ENCODE peak calls at places on chromosomes 6 and 20, in seven cellular contexts. M is NCI-H1092 treated with DMSO at 0.1 percent for 48 hours; Q is stimulated activated CD8-positive, alpha-beta memory T cell treated with anti-CD3 and anti-CD28 coated beads, Interleukin-4, amount 100 ng/mL, for 24 hours; L is endodermal cell; Y is HTR-8/SVneo; V is left cardiac atrium; K is keratinocyte. R is an unnamed sample.

GRCh38 chr6:168937061-168937460 is 316.6 kb downstream of the THBS2 start:
- DNase-seq in Y (peak), K (no peak), V (no peak), M (no peak), Q (no peak), L (no peak), R (no peak)

GRCh38 chr20:10672579-10673127 is 1.1 kb downstream of the JAG1 start:
- DNase-seq in Q (peak), K (no peak), M (peak), L (peak), Y (peak), V (peak), R (peak)

GRCh38 chr6:110181131-110182027 is 1.2 kb downstream of the CDC40 start:
- DNase-seq in L (no peak), K (no peak), M (no peak), Y (no peak), Q (no peak), V (no peak), R (peak)

GRCh38 chr6:71473908-71474307 is 185.3 kb downstream of the OGFRL1 start:
- DNase-seq in K (no peak), Y (no peak), V (peak), L (no peak), M (no peak), Q (no peak), R (peak)

GRCh38 chr6:63441266-63441956 is 121.6 kb upstream of the LGSN start:
- DNase-seq in M (peak), L (peak), Q (no peak), Y (no peak), K (no peak), V (no peak), R (no peak)

GRCh38 chr20:2840967-2841531 is 504 bp downstream of the VPS16 start:
- DNase-seq in L (peak), V (peak), K (no peak), Y (peak), M (peak), Q (peak), R (peak)

GRCh38 chr6:14476793-14477531 is 359.4 kb downstream of the CD83 start:
- DNase-seq in Y (peak), M (no peak), K (no peak), V (peak), Q (no peak), L (no peak), R (no peak)

GRCh38 chr6:150231456-150231855 is 88.6 kb downstream of the PPP1R14C start:
- DNase-seq in Q (no peak), V (no peak), L (no peak), M (no peak), K (no peak), Y (no peak), R (no peak)

GRCh38 chr6:31888281-31889258 is 8.9 kb downstream of the EHMT2 start:
- DNase-seq in Q (peak), L (peak), M (no peak), V (peak), K (no peak), Y (no peak), R (peak)

GRCh38 chr6:28943557-28944411 is 20.0 kb upstream of the TRIM27 start:
- DNase-seq in Q (peak), L (peak), V (peak), K (no peak), Y (no peak), M (peak), R (peak)

GRCh38 chr6:47146426-47147174 is 104.5 kb upstream of the ADGRF1 start:
- DNase-seq in V (no peak), Q (no peak), M (no peak), Y (no peak), K (no peak), L (peak), R (no peak)

GRCh38 chr6:119147101-119148053 is 68.9 kb upstream of the FAM184A start:
- DNase-seq in K (peak), Q (peak), V (peak), L (no peak), M (no peak), Y (peak), R (peak)

R was measured in dermis blood vessel endothelial cell.